ENCODE peak calls at places on chromosomes 3 and 15, in eight cellular contexts. J is fibroblast of mammary gland, R is IMR-90, T is mesothelial cell of epicardium, K is astrocyte, Y is GM13977, W is nephron progenitor cell, X is pancreas. L is an unnamed sample.
A peak's percentile ranks its signal among the peaks of the same experiment; 100 is the strongest.

GRCh38 chr3:173913397-173913796 is 515.9 kb downstream of the NLGN1 start:
- DNase-seq in X (no peak), T (no peak), K (peak; percentile 75), W (no peak), Y (no peak), J (peak; percentile 10), R (peak; percentile 54), L (no peak)

GRCh38 chr3:197472151-197472550 is 83.6 kb downstream of the BDH1 start:
- DNase-seq in W (no peak), Y (no peak), R (no peak), X (no peak), T (no peak), K (no peak), J (no peak), L (no peak)

GRCh38 chr3:114846252-114846651 is 300.8 kb downstream of the ZBTB20 start:
- DNase-seq in J (no peak), Y (no peak), R (no peak), X (no peak), W (no peak), T (no peak), K (no peak), L (no peak)

GRCh38 chr15:75456710-75457109 is 5.2 kb upstream of the SIN3A start:
- DNase-seq in W (no peak), K (no peak), R (peak; percentile 25), T (no peak), Y (no peak), J (no peak), X (no peak), L (no peak)

GRCh38 chr3:129195731-129196256 is 12.1 kb upstream of the CNBP start:
- DNase-seq in T (no peak), K (peak; percentile 93), R (peak; percentile 96), Y (no peak), J (peak; percentile 96), W (no peak), X (no peak), L (no peak)

GRCh38 chr15:67968564-67969440 is 85.3 kb upstream of the PIAS1 start:
- DNase-seq in X (no peak), T (no peak), W (peak; percentile 45), Y (no peak), R (no peak), J (no peak), K (no peak), L (no peak)

GRCh38 chr3:197259096-197259495 is 39.3 kb downstream of the DLG1 start:
- DNase-seq in Y (no peak), X (no peak), R (no peak), W (no peak), K (no peak), T (no peak), J (no peak), L (no peak)

GRCh38 chr15:100308222-100309007 is 33.4 kb downstream of the ADAMTS17 start:
- DNase-seq in T (no peak), J (peak; percentile 2), Y (no peak), X (no peak), W (no peak), K (no peak), R (no peak), L (no peak)

GRCh38 chr15:74430510-74430951 is 3.2 kb downstream of the SEMA7A start:
- DNase-seq in X (peak; percentile 46), W (no peak), K (no peak), R (no peak), Y (no peak), J (peak; percentile 43), T (no peak), L (peak; percentile 41)

GRCh38 chr3:72628065-72628464 is 220.2 kb downstream of the SHQ1 start:
- DNase-seq in Y (no peak), X (no peak), W (no peak), R (no peak), T (peak; percentile 69), J (no peak), K (no peak), L (no peak)

GRCh38 chr3:194682651-194683310 is 2.9 kb upstream of the FAM43A start:
- DNase-seq in R (peak; percentile 86), W (peak; percentile 69), Y (peak; percentile 85), T (peak; percentile 78), X (peak; percentile 69), K (peak; percentile 74), J (peak; percentile 87), L (peak; percentile 81)

GRCh38 chr3:38314112-38314766 is 32.1 kb downstream of the SLC22A14 start:
- DNase-seq in J (no peak), K (no peak), Y (no peak), R (no peak), X (no peak), W (no peak), T (no peak), L (no peak)

GRCh38 chr3:63343674-63344073 is 65.6 kb downstream of the SYNPR start:
- DNase-seq in T (peak; percentile 85), W (no peak), R (peak; percentile 92), K (peak; percentile 99), J (peak; percentile 99), X (peak; percentile 69), Y (no peak), L (no peak)

GRCh38 chr15:88654430-88655102 is 15.8 kb downstream of the ISG20 start:
- DNase-seq in K (no peak), Y (no peak), X (no peak), W (no peak), R (no peak), J (no peak), T (peak; percentile 34), L (no peak)

GRCh38 chr3:120615863-120616599 is 19.9 kb downstream of the NDUFB4 start:
- DNase-seq in X (no peak), W (no peak), J (peak; percentile 80), T (no peak), K (peak; percentile 79), Y (no peak), R (peak; percentile 51), L (no peak)

GRCh38 chr15:69758291-69758771 is 305.7 kb downstream of the RPLP1 start:
- DNase-seq in K (peak; percentile 67), Y (no peak), J (peak; percentile 19), W (no peak), R (peak; percentile 21), T (no peak), X (no peak), L (no peak)

GRCh38 chr3:17581421-17582080 is 160.9 kb downstream of the TBC1D5 start:
- DNase-seq in T (no peak), X (no peak), Y (no peak), R (peak; percentile 20), J (peak; percentile 66), K (peak; percentile 2), W (no peak), L (no peak)

GRCh38 chr3:52820741-52821140 is 9.7 kb downstream of the ITIH4 start:
- DNase-seq in Y (peak; percentile 67), T (no peak), X (no peak), R (peak; percentile 6), W (peak; percentile 52), J (peak; percentile 12), K (no peak), L (peak; percentile 75)

GRCh38 chr15:98856540-98856907 is 151.1 kb downstream of the PGPEP1L start:
- DNase-seq in K (peak; percentile 91), J (peak; percentile 91), X (no peak), R (peak; percentile 96), W (no peak), T (no peak), Y (no peak), L (no peak)

GRCh38 chr3:136276049-136276755 is 26.1 kb downstream of the PCCB start:
- DNase-seq in T (no peak), R (no peak), K (no peak), X (no peak), J (no peak), Y (no peak), W (no peak), L (no peak)
- TF ChIP-seq CTCF in T (no peak), R (no peak), K (no peak), X (no peak), J (peak; percentile 4), Y (no peak), W (no peak), L (no peak)

DNA sequence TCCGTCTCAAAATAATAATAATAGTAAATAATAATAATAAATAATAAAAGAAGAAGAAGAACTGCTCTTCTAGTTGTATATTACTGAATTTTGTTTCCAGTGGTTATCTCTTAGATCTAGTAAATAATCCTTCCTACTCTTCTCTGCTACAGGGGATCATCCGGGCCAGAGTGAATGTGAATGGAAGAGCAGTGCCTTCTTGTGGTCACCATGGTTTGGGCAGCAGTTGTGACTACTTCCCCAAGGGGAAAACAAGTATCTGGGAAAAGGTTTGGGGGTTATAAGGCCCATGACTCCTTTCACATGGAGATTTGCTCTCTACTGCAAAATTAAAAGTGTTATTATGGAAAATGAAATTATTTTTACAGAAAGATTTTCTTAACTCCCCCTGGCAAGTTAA is 5.5 kb upstream of the OR5K1 start:
- DNase-seq in R (no peak), W (no peak), J (no peak), T (no peak), X (no peak), K (no peak), Y (no peak), L (no peak)
- TF ChIP-seq CTCF in R (no peak), W (no peak), J (no peak), T (no peak), X (no peak), K (no peak), Y (no peak), L (no peak)

DNA sequence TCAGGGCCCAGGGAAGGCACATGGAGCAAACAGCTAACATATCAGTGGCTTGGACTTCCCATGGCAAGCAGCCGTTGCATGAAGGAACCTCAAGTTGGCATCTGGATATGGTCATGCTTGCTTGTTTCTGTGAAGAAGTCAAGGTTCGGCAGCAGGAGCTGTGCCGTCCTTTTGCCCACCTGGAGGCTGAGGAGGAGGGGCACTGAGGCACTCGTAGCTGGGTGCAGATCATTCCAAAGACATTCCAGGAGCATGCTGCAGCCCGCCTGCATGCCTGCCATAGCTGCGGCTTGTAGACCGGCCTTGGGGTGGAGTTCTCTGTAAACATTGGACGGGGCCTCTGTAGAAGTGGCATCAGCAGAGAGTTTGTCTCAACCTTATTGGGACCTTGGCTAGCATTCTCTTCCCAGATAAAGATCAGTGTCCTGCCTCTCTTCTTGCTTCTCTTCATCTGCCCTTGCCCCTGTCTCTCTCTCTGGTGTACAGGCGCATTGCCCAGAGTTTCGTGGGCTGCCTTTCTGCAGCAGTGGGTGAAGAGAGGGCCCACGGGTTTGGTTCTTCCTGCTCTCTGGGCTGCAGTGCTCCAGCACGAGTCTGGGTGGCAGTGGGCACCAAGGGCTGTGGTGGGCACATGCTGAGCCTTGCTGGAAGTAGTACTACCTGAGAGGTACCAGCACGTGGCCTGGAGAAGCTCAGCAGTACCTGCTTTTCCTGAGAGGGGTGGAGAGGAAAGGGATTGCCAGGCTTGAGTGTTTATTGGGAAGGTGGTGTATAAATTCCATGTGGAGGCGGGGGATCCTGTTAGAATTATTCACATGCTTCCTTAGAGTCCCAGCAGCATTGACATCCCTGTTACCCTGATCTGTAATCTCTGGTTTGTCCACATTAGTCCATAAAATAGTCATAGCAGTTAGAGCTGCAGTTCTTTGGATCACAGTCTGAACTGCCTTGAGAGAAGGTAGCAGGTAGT is 49.4 kb downstream of the CHCHD6 start:
- DNase-seq in J (no peak), X (no peak), Y (no peak), R (peak; percentile 63), K (peak; percentile 79), W (no peak), T (peak; percentile 64), L (no peak)
- TF ChIP-seq CTCF in J (no peak), X (no peak), Y (no peak), R (no peak), K (no peak), W (no peak), T (no peak), L (no peak)

DNA sequence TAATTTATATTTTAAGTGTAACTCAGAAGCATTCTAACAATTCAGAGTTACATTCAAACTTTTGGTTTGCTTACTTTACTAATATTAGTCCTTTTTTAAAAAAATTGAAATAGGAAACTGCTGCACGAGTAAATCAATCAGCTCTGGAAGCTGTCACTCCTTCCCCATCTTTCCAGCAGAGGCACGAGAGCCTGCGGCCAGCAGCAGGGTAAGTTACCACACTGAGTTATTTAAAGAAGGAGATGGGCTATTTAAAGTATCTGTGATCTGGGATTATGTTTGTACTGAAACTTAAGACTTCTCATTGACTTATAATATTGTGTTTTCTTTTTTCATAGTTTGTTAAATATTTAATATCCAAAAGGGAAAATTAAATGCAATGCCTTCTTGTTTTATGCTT is 29.3 kb downstream of the APPL1 start:
- DNase-seq in K (no peak), X (no peak), R (no peak), Y (no peak), T (no peak), J (no peak), W (no peak), L (no peak)
- TF ChIP-seq CTCF in K (no peak), X (no peak), R (no peak), Y (no peak), T (no peak), J (no peak), W (no peak), L (no peak)